ENCODE peak calls at places on chromosomes 7 and 10, in seven cellular contexts. L is hepatocyte, A is dorsolateral prefrontal cortex, I is heart right ventricle, S is colonic mucosa, C is HL-60, W is neural progenitor cell. X is an unnamed sample.

GRCh38 chr7:143735962-143736361 is 21.5 kb downstream of the CTAGE6 start:
- DNase-seq in C (no peak), L (no peak), A (no peak), W (no peak), S (no peak), I (no peak), X (no peak)

GRCh38 chr7:73842248-73842895 is at the start of gene METTL27:
- DNase-seq in L (peak; percentile 97), A (peak; percentile 91), S (peak; percentile 93), W (peak; percentile 97), I (peak; percentile 92), C (peak; percentile 67), X (peak; percentile 87)

GRCh38 chr10:109239371-109239770 is 683.9 kb downstream of the XPNPEP1 start:
- DNase-seq in A (no peak), W (no peak), L (no peak), I (no peak), S (no peak), C (no peak), X (peak; percentile 53)

GRCh38 chr10:15158448-15158847 is 10.0 kb downstream of the NMT2 start:
- DNase-seq in C (no peak), I (no peak), A (no peak), S (no peak), L (no peak), W (no peak), X (no peak)

GRCh38 chr10:75238182-75239180 is 2.7 kb upstream of the COMTD1 start:
- DNase-seq in A (no peak), C (no peak), W (no peak), S (no peak), I (no peak), L (no peak), X (no peak)

GRCh38 chr10:26486304-26486703 is 48.2 kb downstream of the APBB1IP start:
- DNase-seq in L (peak; percentile 12), I (no peak), A (no peak), S (no peak), C (no peak), W (no peak), X (peak; percentile 34)

GRCh38 chr10:76333331-76333730 is 901.9 kb downstream of the LRMDA start:
- DNase-seq in S (no peak), I (no peak), W (no peak), C (no peak), L (no peak), A (no peak), X (no peak)

GRCh38 chr7:51186531-51186930 is 130.1 kb downstream of the COBL start:
- DNase-seq in A (peak; percentile 64), I (peak; percentile 36), L (peak; percentile 49), S (no peak), W (no peak), C (no peak), X (no peak)

GRCh38 chr10:101771380-101771779 is 4.5 kb downstream of the FGF8 start:
- DNase-seq in C (no peak), A (peak; percentile 28), S (no peak), I (no peak), W (no peak), L (no peak), X (no peak)

GRCh38 chr7:105268056-105268455 is 120.7 kb downstream of the SRPK2 start:
- DNase-seq in A (no peak), L (peak; percentile 21), I (no peak), W (no peak), S (no peak), C (no peak), X (no peak)

GRCh38 chr7:88545663-88546062 is 213.8 kb upstream of the ZNF804B start:
- DNase-seq in W (no peak), C (no peak), S (no peak), L (no peak), I (no peak), A (no peak), X (no peak)

GRCh38 chr10:10794776-10795175 is 222.9 kb upstream of the CELF2 start:
- DNase-seq in A (no peak), W (no peak), L (no peak), C (no peak), I (no peak), S (no peak), X (peak; percentile 89)

GRCh38 chr7:142866361-142867096 is 11.7 kb downstream of the EPHB6 start:
- DNase-seq in S (peak; percentile 45), W (peak; percentile 64), L (peak; percentile 62), C (no peak), A (no peak), I (peak; percentile 21), X (peak; percentile 40)

GRCh38 chr7:15561840-15562239 is at the start of gene AGMO:
- DNase-seq in I (peak; percentile 69), C (no peak), L (peak; percentile 46), A (peak; percentile 64), S (peak; percentile 87), W (peak; percentile 28), X (no peak)

GRCh38 chr10:132671171-132672154 is 114.5 kb downstream of the NKX6-2 start:
- DNase-seq in W (no peak), I (peak; percentile 55), S (no peak), C (no peak), L (no peak), A (peak; percentile 21), X (no peak)

GRCh38 chr10:97124211-97124610 is 61.5 kb downstream of the SLIT1 start:
- DNase-seq in C (no peak), L (no peak), A (no peak), I (no peak), W (no peak), S (no peak), X (no peak)

GRCh38 chr7:135300913-135301765 is 67.5 kb downstream of the STRA8 start:
- DNase-seq in C (no peak), S (no peak), L (no peak), I (no peak), A (no peak), W (no peak), X (no peak)

GRCh38 chr7:76225951-76226350 is 24.3 kb downstream of the SRRM3 start:
- DNase-seq in L (no peak), I (no peak), C (no peak), S (no peak), W (no peak), A (no peak), X (no peak)

GRCh38 chr7:33979807-33980355 is 74.5 kb downstream of the BMPER start:
- DNase-seq in C (no peak), A (no peak), W (no peak), L (peak; percentile 40), S (no peak), I (no peak), X (peak; percentile 85)

GRCh38 chr7:5419523-5420107 is 4.0 kb downstream of the TNRC18 start:
- DNase-seq in S (peak; percentile 33), I (peak; percentile 44), L (no peak), W (peak; percentile 82), C (no peak), A (peak; percentile 58), X (no peak)

DNA sequence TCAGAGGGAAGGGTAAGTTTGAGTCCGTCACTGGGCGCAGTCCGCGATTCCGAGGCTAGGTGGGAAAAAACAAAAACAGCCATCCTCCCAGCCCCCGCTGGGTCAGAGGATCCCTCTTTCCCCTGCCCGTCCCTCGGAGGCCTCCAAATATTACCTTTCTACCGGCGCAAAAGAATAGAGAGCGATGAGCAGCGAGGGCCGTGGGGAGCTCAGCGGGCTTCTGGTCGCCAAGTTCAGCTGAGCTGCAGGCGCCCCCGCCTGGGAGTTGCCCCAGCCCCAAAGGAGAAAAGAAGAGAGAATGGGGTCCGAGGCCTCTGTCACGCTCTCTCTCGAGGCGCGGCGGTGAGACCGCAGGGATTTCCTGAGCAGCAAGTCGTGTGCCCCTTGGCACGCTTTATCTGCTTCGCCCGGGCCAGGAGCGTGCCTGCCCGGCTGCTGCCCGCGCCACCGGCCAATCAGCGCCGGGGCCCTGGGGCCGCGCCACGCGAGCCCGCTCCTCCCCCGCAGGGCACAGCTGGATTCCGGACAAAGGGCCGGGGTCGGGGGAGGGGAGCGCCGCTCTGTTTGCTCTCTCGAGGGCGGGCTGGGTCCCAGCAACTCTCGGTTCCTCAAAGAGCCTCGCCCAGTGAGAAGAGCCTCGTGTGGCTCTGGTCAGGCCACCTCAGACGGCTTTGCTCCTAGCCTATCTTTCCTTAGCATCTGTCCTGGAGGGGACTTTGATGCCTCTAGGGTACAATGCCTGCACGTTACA is at the start of gene NEUROG3:
- DNase-seq in C (peak; percentile 6), I (peak; percentile 36), S (no peak), L (no peak), A (no peak), W (peak; percentile 65), X (no peak)
- H3K4me3 ChIP-seq in C (no peak within 1 kb of the TSS), I (peak within 1 kb of the TSS; percentile 26), S (peak within 1 kb of the TSS; percentile 22), L (no peak within 1 kb of the TSS), A (peak within 1 kb of the TSS; percentile 39), W (peak within 1 kb of the TSS; percentile 38), X (no peak within 1 kb of the TSS)

GRCh38 chr7:44293561-44294324 is 31.7 kb downstream of the CAMK2B start:
- DNase-seq in W (peak; percentile 57), S (peak; percentile 6), L (peak; percentile 6), A (no peak), C (no peak), I (peak; percentile 16), X (peak; percentile 22)
- H3K27me3 ChIP-seq in W (peaks cover 71% of the 10 kb centered on the region), S (peaks cover 5% of the 10 kb centered on the region), L (peaks cover 50% of the 10 kb centered on the region), A (no peaks in the 10 kb centered on the region), C (peaks cover 11% of the 10 kb centered on the region), I (peaks cover 9% of the 10 kb centered on the region), X (peaks cover 46% of the 10 kb centered on the region)

GRCh38 chr10:70459771-70460490 is 18.4 kb upstream of the NODAL start:
- DNase-seq in A (no peak), L (no peak), S (no peak), W (peak; percentile 76), I (no peak), C (no peak), X (no peak)
- H3K27ac ChIP-seq in A (no peak overlapping the region), L (no peak overlapping the region), S (no peak overlapping the region), W (no peak overlapping the region), I (no peak overlapping the region), C (no peak overlapping the region), X (no peak overlapping the region)

GRCh38 chr10:117554371-117554770 is 11.8 kb downstream of the EMX2 start:
- DNase-seq in S (no peak), C (no peak), L (no peak), I (no peak), W (no peak), A (no peak), X (no peak)

GRCh38 chr10:117552759-117553158 is 10.2 kb downstream of the EMX2 start:
- DNase-seq in I (no peak), C (no peak), S (no peak), W (no peak), A (no peak), L (no peak), X (no peak)

GRCh38 chr10:117553815-117554172 is 11.2 kb downstream of the EMX2 start:
- DNase-seq in C (no peak), I (no peak), S (no peak), A (no peak), L (no peak), W (no peak), X (no peak)

GRCh38 chr10:117552156-117552620 is 9.6 kb downstream of the EMX2 start:
- DNase-seq in W (peak; percentile 88), S (no peak), I (no peak), C (no peak), A (peak; percentile 55), L (no peak), X (no peak)

DNA sequence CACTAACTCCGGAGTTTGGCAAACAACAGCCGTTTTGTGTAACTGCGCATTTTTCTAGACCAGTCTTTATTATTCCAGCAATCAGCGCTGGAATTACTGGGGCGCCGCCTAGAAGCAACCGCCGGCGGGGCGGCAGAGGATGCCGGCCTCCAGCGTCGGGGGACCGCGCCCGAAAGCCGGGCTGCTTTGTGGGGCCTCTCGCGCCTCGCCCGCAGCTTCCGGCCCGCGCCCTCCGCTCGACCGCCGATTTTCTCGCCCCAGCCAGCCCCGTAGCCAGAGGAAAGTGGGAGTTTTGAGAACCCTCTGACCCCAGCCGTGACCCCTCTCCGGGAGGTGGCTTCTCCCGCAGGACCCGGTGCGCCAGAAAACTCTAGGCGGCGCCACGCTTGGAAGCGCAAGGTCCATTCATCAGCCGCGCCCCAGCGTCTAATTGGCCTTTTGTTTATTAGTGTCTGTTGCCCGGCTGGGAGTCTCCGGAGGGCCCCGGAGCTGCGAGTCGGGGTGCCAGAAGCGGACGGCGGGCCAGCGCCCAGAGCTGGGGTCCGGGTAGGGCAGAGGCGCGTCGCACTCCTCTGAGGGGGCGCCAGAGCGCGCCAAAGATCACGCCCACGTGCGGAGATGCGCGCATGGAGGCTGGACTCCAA is 10.7 kb downstream of the EMX2 start:
- DNase-seq in S (no peak), I (no peak), L (no peak), W (peak; percentile 77), A (no peak), C (no peak), X (no peak)
- H3K4me3 ChIP-seq in S (no peak overlapping the region), I (no peak overlapping the region), L (no peak overlapping the region), W (peak overlapping the region; percentile 45), A (peak overlapping the region; percentile 45), C (no peak overlapping the region), X (no peak overlapping the region)